ENCODE peak calls at places on chromosomes 5 and 9, in nine cellular contexts. C is B cell; Y is endothelial cell; E is neural progenitor cell; V is A549; S is epithelial cell of esophagus; U is uterus; N is dorsolateral prefrontal cortex; R is CD4-positive, alpha-beta T cell. Z is an unnamed sample.

GRCh38 chr5:79694652-79695051 is 5.0 kb downstream of the CMYA5 start:
- DNase-seq in U (peak), V (no peak), E (no peak), R (no peak), C (no peak), Y (no peak), N (no peak), S (no peak), Z (no peak)

GRCh38 chr9:69637193-69637592 is 35.0 kb downstream of the APBA1 start:
- DNase-seq in R (no peak), N (no peak), C (no peak), U (no peak), S (no peak), V (no peak), Y (no peak), E (no peak), Z (no peak)

GRCh38 chr5:174313615-174314014 is 268.1 kb downstream of the NSG2 start:
- DNase-seq in C (no peak), Y (no peak), N (no peak), R (no peak), E (no peak), S (no peak), V (no peak), U (no peak), Z (no peak)

GRCh38 chr5:151023047-151023615 is 2.7 kb downstream of the GPX3 start:
- DNase-seq in S (peak), Y (no peak), C (no peak), R (no peak), N (no peak), V (no peak), U (peak), E (no peak), Z (no peak)

GRCh38 chr5:54793612-54794436 is 191.6 kb downstream of the ESM1 start:
- DNase-seq in E (no peak), Y (no peak), N (no peak), C (no peak), S (no peak), R (no peak), U (no peak), V (no peak), Z (no peak)

GRCh38 chr5:58200451-58200850 is 259.4 kb downstream of the PLK2 start:
- DNase-seq in S (no peak), U (no peak), Y (no peak), E (no peak), R (no peak), V (no peak), N (no peak), C (no peak), Z (no peak)

GRCh38 chr5:124923131-124923530 is 176.7 kb upstream of the ZNF608 start:
- DNase-seq in V (no peak), Y (no peak), N (no peak), R (no peak), U (no peak), C (no peak), S (peak), E (peak), Z (no peak)

GRCh38 chr5:1038417-1039209 is 30.0 kb downstream of the NKD2 start:
- DNase-seq in Y (no peak), C (no peak), S (no peak), U (no peak), V (no peak), N (peak), R (no peak), E (no peak), Z (no peak)

GRCh38 chr5:124057161-124057814 is 545.3 kb downstream of the CSNK1G3 start:
- DNase-seq in N (no peak), E (no peak), C (peak), V (no peak), R (no peak), U (no peak), Y (no peak), S (peak), Z (no peak)

GRCh38 chr9:106653111-106653697 is 209.8 kb upstream of the ZNF462 start:
- DNase-seq in S (no peak), U (no peak), C (no peak), E (no peak), N (no peak), R (no peak), V (no peak), Y (no peak), Z (no peak)

GRCh38 chr9:121703014-121703734 is 51.7 kb downstream of the DAB2IP start:
- DNase-seq in V (no peak), C (no peak), Y (no peak), N (no peak), U (no peak), S (no peak), E (no peak), R (no peak), Z (no peak)
- TF ChIP-seq CTCF in V (peak), C (no peak), Y (no peak), N (no peak), U (no peak), S (peak), E (peak), R (no peak), Z (peak)

GRCh38 chr9:37485389-37486255 is at the start of gene POLR1E:
- DNase-seq in Y (peak), V (peak), S (peak), U (peak), C (peak), E (peak), N (peak), R (peak), Z (peak)
- TF ChIP-seq CTCF in Y (no peak), V (no peak), S (no peak), U (no peak), C (no peak), E (no peak), N (no peak), R (no peak), Z (no peak)

DNA sequence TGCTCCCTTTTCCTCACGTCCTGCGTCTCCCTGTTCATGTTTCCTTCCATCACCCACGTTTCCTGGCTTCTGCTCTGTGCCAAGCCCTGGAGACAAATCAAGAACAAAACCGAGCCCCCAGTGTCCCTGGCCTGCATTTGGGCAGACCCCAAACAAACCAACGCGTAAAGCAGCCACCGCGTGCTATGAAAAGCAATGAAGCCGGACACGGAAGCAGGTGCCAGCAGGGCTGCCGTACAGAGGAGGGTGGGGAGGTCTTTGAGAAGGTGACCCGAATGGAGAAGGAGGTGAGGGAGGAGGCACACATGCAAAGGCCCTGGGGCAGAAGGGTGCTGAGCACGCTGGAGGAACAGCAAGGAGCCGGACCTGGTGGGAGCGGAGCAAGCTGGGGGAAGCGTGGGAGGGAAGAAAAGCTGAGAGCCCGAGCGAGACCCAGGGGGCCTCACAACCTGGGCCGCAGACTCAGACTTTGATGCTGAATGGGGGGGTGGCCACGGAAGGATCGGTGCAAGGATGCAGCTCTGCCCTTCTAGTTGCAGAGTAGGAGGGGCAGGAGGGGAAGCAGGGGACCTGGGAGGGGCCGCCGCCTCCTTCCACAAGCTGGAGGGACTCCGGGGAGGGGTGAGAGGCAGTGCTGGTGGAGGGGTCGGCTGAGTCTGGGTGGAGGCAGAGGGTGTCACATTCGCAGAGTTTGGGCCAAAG is 1.4 kb upstream of the QSOX2 start:
- DNase-seq in V (no peak), C (no peak), U (no peak), S (no peak), E (no peak), R (no peak), N (no peak), Y (no peak), Z (no peak)
- TF ChIP-seq CTCF in V (no peak), C (no peak), U (no peak), S (no peak), E (no peak), R (no peak), N (no peak), Y (no peak), Z (no peak)

GRCh38 chr9:134525841-134526797 is 115.5 kb upstream of the COL5A1 start:
- DNase-seq in V (no peak), C (no peak), U (peak), N (no peak), Y (no peak), E (no peak), R (no peak), S (no peak), Z (no peak)
- TF ChIP-seq CTCF in V (no peak), C (no peak), U (no peak), N (no peak), Y (no peak), E (no peak), R (no peak), S (no peak), Z (no peak)

Z was measured in GM20000.